ENCODE peak calls at places on chromosomes 2 and 18, in seven cellular contexts. One of them, this sample, is unnamed.

GRCh38 chr2:181832015-181832414 is 59.5 kb upstream of the ITPRID2 start:
- DNase-seq in Peyer's patch: no peak
- DNase-seq in ovary: no peak
- DNase-seq in CD8-positive, alpha-beta T cell: no peak
- DNase-seq in A549: no peak
- DNase-seq in spleen: no peak
- DNase-seq in heart left ventricle: no peak
- DNase-seq in this sample: no peak

GRCh38 chr2:53632714-53633113 is 134.9 kb upstream of the CHAC2 start:
- DNase-seq in Peyer's patch: no peak
- DNase-seq in ovary: no peak
- DNase-seq in CD8-positive, alpha-beta T cell: no peak
- DNase-seq in A549: no peak
- DNase-seq in spleen: no peak
- DNase-seq in heart left ventricle: no peak
- DNase-seq in this sample: no peak

GRCh38 chr18:49804096-49804495 is 9.2 kb downstream of the ACAA2 start:
- DNase-seq in Peyer's patch: no peak
- DNase-seq in ovary: no peak
- DNase-seq in CD8-positive, alpha-beta T cell: no peak
- DNase-seq in A549: no peak
- DNase-seq in spleen: no peak
- DNase-seq in heart left ventricle: no peak
- DNase-seq in this sample: no peak

GRCh38 chr2:33788044-33788443 is 188.9 kb upstream of the FAM98A start:
- DNase-seq in Peyer's patch: no peak
- DNase-seq in ovary: no peak
- DNase-seq in CD8-positive, alpha-beta T cell: no peak
- DNase-seq in A549: no peak
- DNase-seq in spleen: no peak
- DNase-seq in heart left ventricle: no peak
- DNase-seq in this sample: no peak

GRCh38 chr2:150282821-150283309 is 204.6 kb downstream of the RND3 start:
- DNase-seq in Peyer's patch: no peak
- DNase-seq in ovary: no peak
- DNase-seq in CD8-positive, alpha-beta T cell: no peak
- DNase-seq in A549: no peak
- DNase-seq in spleen: no peak
- DNase-seq in heart left ventricle: no peak
- DNase-seq in this sample: no peak

GRCh38 chr2:96763511-96764252 is 3.0 kb downstream of the CNNM4 start:
- DNase-seq in Peyer's patch: no peak
- DNase-seq in ovary: no peak
- DNase-seq in CD8-positive, alpha-beta T cell: no peak
- DNase-seq in A549: no peak
- DNase-seq in spleen: no peak
- DNase-seq in heart left ventricle: no peak
- DNase-seq in this sample: no peak

GRCh38 chr18:35635171-35635570 is 53.6 kb downstream of the GALNT1 start:
- DNase-seq in Peyer's patch: no peak
- DNase-seq in ovary: no peak
- DNase-seq in CD8-positive, alpha-beta T cell: no peak
- DNase-seq in A549: no peak
- DNase-seq in spleen: no peak
- DNase-seq in heart left ventricle: no peak
- DNase-seq in this sample: no peak

GRCh38 chr2:11177871-11178598 is 22.8 kb downstream of the SLC66A3 start:
- DNase-seq in Peyer's patch: no peak
- DNase-seq in ovary: no peak
- DNase-seq in CD8-positive, alpha-beta T cell: no peak
- DNase-seq in A549: no peak
- DNase-seq in spleen: no peak
- DNase-seq in heart left ventricle: no peak
- DNase-seq in this sample: no peak

GRCh38 chr18:74895686-74896085 is 298.0 kb downstream of the ZNF407 start:
- DNase-seq in Peyer's patch: no peak
- DNase-seq in ovary: no peak
- DNase-seq in CD8-positive, alpha-beta T cell: no peak
- DNase-seq in A549: no peak
- DNase-seq in spleen: no peak
- DNase-seq in heart left ventricle: no peak
- DNase-seq in this sample: no peak

GRCh38 chr2:142965464-142965863 is 88.0 kb downstream of the KYNU start:
- DNase-seq in Peyer's patch: no peak
- DNase-seq in ovary: no peak
- DNase-seq in CD8-positive, alpha-beta T cell: no peak
- DNase-seq in A549: no peak
- DNase-seq in spleen: no peak
- DNase-seq in heart left ventricle: no peak
- DNase-seq in this sample: no peak

GRCh38 chr2:74238879-74239278 is 40.5 kb downstream of the MTHFD2 start:
- DNase-seq in Peyer's patch: no peak
- DNase-seq in ovary: no peak
- DNase-seq in CD8-positive, alpha-beta T cell: no peak
- DNase-seq in A549: no peak
- DNase-seq in spleen: no peak
- DNase-seq in heart left ventricle: no peak
- DNase-seq in this sample: no peak

GRCh38 chr2:3689998-3690748 is 13.2 kb upstream of the DCDC2C start:
- DNase-seq in Peyer's patch: no peak
- DNase-seq in ovary: no peak
- DNase-seq in CD8-positive, alpha-beta T cell: no peak
- DNase-seq in A549: no peak
- DNase-seq in spleen: no peak
- DNase-seq in heart left ventricle: no peak
- DNase-seq in this sample: no peak

GRCh38 chr18:61194726-61195125 is 138.5 kb upstream of the CDH20 start:
- DNase-seq in Peyer's patch: no peak
- DNase-seq in ovary: no peak
- DNase-seq in CD8-positive, alpha-beta T cell: no peak
- DNase-seq in A549: no peak
- DNase-seq in spleen: no peak
- DNase-seq in heart left ventricle: no peak
- DNase-seq in this sample: no peak

GRCh38 chr2:219722276-219722883 is 95.0 kb downstream of the SLC4A3 start:
- DNase-seq in Peyer's patch: no peak
- DNase-seq in ovary: no peak
- DNase-seq in CD8-positive, alpha-beta T cell: no peak
- DNase-seq in A549: no peak
- DNase-seq in spleen: no peak
- DNase-seq in heart left ventricle: no peak
- DNase-seq in this sample: no peak

GRCh38 chr2:64574871-64575270 is 50.7 kb downstream of the AFTPH start:
- DNase-seq in Peyer's patch: no peak
- DNase-seq in ovary: no peak
- DNase-seq in CD8-positive, alpha-beta T cell: no peak
- DNase-seq in A549: no peak
- DNase-seq in spleen: no peak
- DNase-seq in heart left ventricle: no peak
- DNase-seq in this sample: no peak

GRCh38 chr2:133255363-133255762 is 312.9 kb downstream of the NCKAP5 start:
- DNase-seq in Peyer's patch: no peak
- DNase-seq in ovary: no peak
- DNase-seq in CD8-positive, alpha-beta T cell: no peak
- DNase-seq in A549: no peak
- DNase-seq in spleen: no peak
- DNase-seq in heart left ventricle: no peak
- DNase-seq in this sample: no peak

GRCh38 chr2:197657562-197657961 is 17.8 kb downstream of the RFTN2 start:
- DNase-seq in Peyer's patch: no peak
- DNase-seq in ovary: no peak
- DNase-seq in CD8-positive, alpha-beta T cell: no peak
- DNase-seq in A549: no peak
- DNase-seq in spleen: no peak
- DNase-seq in heart left ventricle: no peak
- DNase-seq in this sample: no peak

GRCh38 chr2:84900951-84901350 is 4.5 kb upstream of the TMSB10 start:
- DNase-seq in Peyer's patch: no peak
- DNase-seq in ovary: no peak
- DNase-seq in CD8-positive, alpha-beta T cell: no peak
- DNase-seq in A549: no peak
- DNase-seq in spleen: no peak
- DNase-seq in heart left ventricle: no peak
- DNase-seq in this sample: peak; percentile 57

GRCh38 chr2:238493880-238494572 is 67.3 kb downstream of the ASB1 start:
- DNase-seq in Peyer's patch: peak; percentile 57
- DNase-seq in ovary: no peak
- DNase-seq in CD8-positive, alpha-beta T cell: peak; percentile 28
- DNase-seq in A549: no peak
- DNase-seq in spleen: peak; percentile 55
- DNase-seq in heart left ventricle: no peak
- DNase-seq in this sample: no peak

GRCh38 chr18:48853588-48853987 is 97.2 kb downstream of the SMAD7 start:
- DNase-seq in Peyer's patch: no peak
- DNase-seq in ovary: no peak
- DNase-seq in CD8-positive, alpha-beta T cell: no peak
- DNase-seq in A549: no peak
- DNase-seq in spleen: no peak
- DNase-seq in heart left ventricle: no peak
- DNase-seq in this sample: no peak

DNA sequence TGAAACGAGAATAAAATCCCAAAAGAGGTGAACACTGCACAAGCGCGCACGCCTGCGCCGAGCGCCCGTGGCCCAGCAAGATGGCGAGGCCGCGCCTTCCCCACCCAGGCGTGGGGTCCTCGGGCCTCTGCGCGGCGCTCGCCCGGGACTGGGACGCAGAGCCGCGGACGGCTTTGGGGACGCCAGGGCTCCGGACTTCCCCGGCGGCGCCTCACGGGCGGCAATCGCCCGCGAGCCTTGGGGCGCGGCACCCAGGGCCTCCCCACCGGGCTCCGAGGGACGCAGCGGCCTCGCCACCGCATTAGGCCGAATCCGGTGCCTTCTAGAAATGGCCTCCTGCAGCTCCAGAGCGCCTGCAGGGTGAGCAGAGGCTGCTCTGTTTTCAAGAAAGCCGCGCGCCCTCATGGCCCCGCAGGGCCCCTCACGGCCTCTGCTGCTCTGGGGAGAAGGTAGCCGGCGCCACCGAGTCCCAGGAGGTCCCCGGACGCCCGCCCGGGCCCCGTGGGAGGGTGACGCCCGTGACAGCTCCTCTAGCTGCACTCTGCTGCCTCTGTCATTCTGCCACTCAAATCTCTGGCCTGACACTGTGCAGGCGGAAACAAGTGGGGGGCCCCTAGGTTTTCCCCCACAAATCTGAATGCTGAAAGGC is 35.9 kb upstream of the POMC start:
- DNase-seq in Peyer's patch: no peak
- DNase-seq in ovary: no peak
- DNase-seq in CD8-positive, alpha-beta T cell: peak; percentile 26
- DNase-seq in A549: no peak
- DNase-seq in spleen: peak; percentile 86
- DNase-seq in heart left ventricle: no peak
- DNase-seq in this sample: no peak
- H3K4me3 ChIP-seq in Peyer's patch: peak overlapping the region; percentile 41
- H3K4me3 ChIP-seq in ovary: peak overlapping the region; percentile 5
- H3K4me3 ChIP-seq in CD8-positive, alpha-beta T cell: no peak overlapping the region
- H3K4me3 ChIP-seq in A549: no peak overlapping the region
- H3K4me3 ChIP-seq in spleen: peak overlapping the region; percentile 63
- H3K4me3 ChIP-seq in heart left ventricle: peak overlapping the region; percentile 43
- H3K4me3 ChIP-seq in this sample: no peak overlapping the region

GRCh38 chr2:26718949-26719686 is 26.6 kb downstream of the KCNK3 start:
- DNase-seq in Peyer's patch: no peak
- DNase-seq in ovary: no peak
- DNase-seq in CD8-positive, alpha-beta T cell: no peak
- DNase-seq in A549: no peak
- DNase-seq in spleen: no peak
- DNase-seq in heart left ventricle: no peak
- DNase-seq in this sample: no peak
- H3K4me1 ChIP-seq in Peyer's patch: no peaks in the 10 kb centered on the region
- H3K4me1 ChIP-seq in ovary: peaks cover 35% of the 10 kb centered on the region
- H3K4me1 ChIP-seq in CD8-positive, alpha-beta T cell: no peaks in the 10 kb centered on the region
- H3K4me1 ChIP-seq in A549: peaks cover 73% of the 10 kb centered on the region
- H3K4me1 ChIP-seq in spleen: peaks cover 36% of the 10 kb centered on the region
- H3K4me1 ChIP-seq in heart left ventricle: peaks cover 32% of the 10 kb centered on the region
- H3K4me1 ChIP-seq in this sample: no peaks in the 10 kb centered on the region

DNA sequence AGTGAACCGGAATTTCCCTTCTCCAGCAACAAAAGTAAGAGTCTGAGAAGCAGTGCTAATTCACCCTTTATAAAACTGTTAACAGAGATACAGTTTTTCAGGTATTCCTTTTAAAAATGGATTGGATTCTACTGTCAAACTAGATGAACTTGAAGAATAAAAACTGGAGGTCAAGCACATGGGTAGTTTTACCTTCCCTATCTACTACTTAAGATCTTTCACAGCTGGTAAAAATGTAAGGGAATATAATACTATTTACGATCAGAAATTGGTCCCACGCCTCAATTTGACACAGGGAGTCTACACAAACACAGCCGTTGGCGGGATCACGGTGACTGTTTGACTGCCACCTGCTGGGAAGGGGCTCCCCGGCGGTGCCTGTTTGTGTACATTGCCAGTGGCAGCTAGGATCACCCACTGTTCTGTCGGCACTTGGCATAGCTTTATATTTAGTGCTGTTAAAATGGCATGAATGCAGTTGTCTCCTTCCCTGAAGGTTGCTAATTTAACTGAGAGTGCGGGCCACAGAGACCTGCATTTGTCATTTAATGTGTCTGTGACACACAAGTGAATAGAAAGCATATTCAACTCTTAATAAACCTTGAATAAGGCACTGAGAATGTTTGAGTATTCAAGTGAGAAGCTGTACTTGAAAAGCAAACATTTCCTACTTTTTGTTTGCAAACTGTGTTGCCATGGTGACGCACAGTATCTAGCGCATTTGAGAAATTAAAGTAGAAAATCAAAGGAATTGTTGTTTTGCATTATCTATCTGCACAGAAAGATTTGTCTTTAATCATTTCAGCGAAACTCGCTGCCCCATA is 59.6 kb downstream of the ABCG8 start:
- DNase-seq in Peyer's patch: peak; percentile 79
- DNase-seq in ovary: no peak
- DNase-seq in CD8-positive, alpha-beta T cell: no peak
- DNase-seq in A549: peak; percentile 76
- DNase-seq in spleen: no peak
- DNase-seq in heart left ventricle: no peak
- DNase-seq in this sample: no peak
- TF ChIP-seq CTCF in Peyer's patch: peak; percentile 57
- TF ChIP-seq CTCF in ovary: no peak
- TF ChIP-seq CTCF in CD8-positive, alpha-beta T cell: no peak
- TF ChIP-seq CTCF in A549: peak; percentile 61
- TF ChIP-seq CTCF in spleen: no peak
- TF ChIP-seq CTCF in heart left ventricle: no peak
- TF ChIP-seq CTCF in this sample: no peak

GRCh38 chr2:77087987-77088414 is 434.2 kb downstream of the LRRTM4 start:
- DNase-seq in Peyer's patch: no peak
- DNase-seq in ovary: no peak
- DNase-seq in CD8-positive, alpha-beta T cell: no peak
- DNase-seq in A549: no peak
- DNase-seq in spleen: no peak
- DNase-seq in heart left ventricle: no peak
- DNase-seq in this sample: no peak
- H3K4me3 ChIP-seq in Peyer's patch: no peak overlapping the region
- H3K4me3 ChIP-seq in ovary: no peak overlapping the region
- H3K4me3 ChIP-seq in CD8-positive, alpha-beta T cell: no peak overlapping the region
- H3K4me3 ChIP-seq in A549: no peak overlapping the region
- H3K4me3 ChIP-seq in spleen: no peak overlapping the region
- H3K4me3 ChIP-seq in heart left ventricle: no peak overlapping the region
- H3K4me3 ChIP-seq in this sample: no peak overlapping the region